ENCODE peak calls at places on chromosomes 4 and X, in eight cellular contexts. P is AML-193; X is astrocyte of the spinal cord; M is activated CD8-positive, alpha-beta T cell treated with anti-CD3 and anti-CD28 coated beads, Interleukin-2, amount 10 ng/mL, durations not matched to agents 7 days and 5 days; K is astrocyte; G is foreskin fibroblast; Q is NCI-H524; E is iris pigment epithelial cell. J is an unnamed sample.

GRCh38 chrX:10525381-10525780 is 95.0 kb downstream of the MID1 start:
- DNase-seq in P (no peak), X (no peak), M (no peak), K (no peak), G (no peak), Q (no peak), E (peak; percentile 39), J (no peak)

GRCh38 chr4:130511776-130512175 is 1415.8 kb downstream of the C4orf33 start:
- DNase-seq in P (no peak), X (no peak), M (no peak), K (no peak), G (no peak), Q (no peak), E (peak; percentile 13), J (peak; percentile 75)

GRCh38 chrX:141405486-141405877 is 163.2 kb upstream of the SPANXC start:
- DNase-seq in P (no peak), X (peak; percentile 61), M (no peak), K (peak; percentile 44), G (no peak), Q (no peak), E (peak; percentile 67), J (no peak)

GRCh38 chr4:17218801-17219200 is 293.1 kb downstream of the QDPR start:
- DNase-seq in P (no peak), X (no peak), M (no peak), K (no peak), G (no peak), Q (no peak), E (no peak), J (no peak)

GRCh38 chrX:154352012-154352401 is 22.4 kb downstream of the FLNA start:
- DNase-seq in P (no peak), X (no peak), M (no peak), K (no peak), G (no peak), Q (no peak), E (no peak), J (no peak)

GRCh38 chr4:16293205-16293860 is 67.1 kb upstream of the TAPT1 start:
- DNase-seq in P (no peak), X (no peak), M (no peak), K (no peak), G (no peak), Q (no peak), E (no peak), J (no peak)

GRCh38 chr4:150573534-150573933 is 8.4 kb upstream of the MAB21L2 start:
- DNase-seq in P (no peak), X (peak; percentile 71), M (no peak), K (peak; percentile 64), G (peak; percentile 18), Q (no peak), E (peak; percentile 58), J (no peak)

GRCh38 chrX:153828723-153829548 is 1.4 kb downstream of the PDZD4 start:
- DNase-seq in P (no peak), X (no peak), M (no peak), K (no peak), G (no peak), Q (no peak), E (no peak), J (peak; percentile 39)

GRCh38 chr4:38788327-38788726 is 5.5 kb upstream of the TLR10 start:
- DNase-seq in P (no peak), X (no peak), M (no peak), K (peak; percentile 60), G (no peak), Q (no peak), E (peak; percentile 21), J (no peak)

GRCh38 chr4:186724048-186724860 is 598 bp upstream of the FAT1 start:
- DNase-seq in P (no peak), X (peak; percentile 56), M (no peak), K (peak; percentile 48), G (peak; percentile 61), Q (no peak), E (peak; percentile 75), J (no peak)

GRCh38 chr4:123952530-123953274 is 556.1 kb downstream of the SPRY1 start:
- DNase-seq in P (no peak), X (peak; percentile 17), M (no peak), K (peak; percentile 60), G (peak; percentile 66), Q (no peak), E (peak; percentile 52), J (peak; percentile 4)

GRCh38 chr4:55670695-55671094 is 34.6 kb upstream of the NMU start:
- DNase-seq in P (no peak), X (no peak), M (no peak), K (no peak), G (no peak), Q (no peak), E (no peak), J (no peak)

GRCh38 chr4:42366959-42367358 is 30.3 kb upstream of the SHISA3 start:
- DNase-seq in P (no peak), X (no peak), M (no peak), K (no peak), G (no peak), Q (no peak), E (no peak), J (no peak)

GRCh38 chr4:144615182-144615581 is 30.8 kb upstream of the HHIP start:
- DNase-seq in P (no peak), X (peak; percentile 28), M (no peak), K (peak; percentile 43), G (peak; percentile 57), Q (no peak), E (peak; percentile 34), J (no peak)

GRCh38 chrX:19912-20571 is 261.1 kb upstream of the PLCXD1 start:
- DNase-seq in P (no peak), X (peak; percentile 1), M (no peak), K (no peak), G (peak; percentile 2), Q (no peak), E (peak; percentile 0), J (no peak)

GRCh38 chrX:13059269-13059668 is 14.8 kb upstream of the FAM9C start:
- DNase-seq in P (no peak), X (no peak), M (no peak), K (no peak), G (no peak), Q (no peak), E (no peak), J (no peak)

GRCh38 chr4:99945718-99946345 is 586 bp downstream of the DNAJB14 start:
- DNase-seq in P (peak; percentile 13), X (peak; percentile 43), M (no peak), K (peak; percentile 25), G (no peak), Q (no peak), E (peak; percentile 36), J (peak; percentile 50)

GRCh38 chr4:142687547-142688275 is 158.4 kb downstream of the INPP4B start:
- DNase-seq in P (no peak), X (no peak), M (no peak), K (no peak), G (no peak), Q (no peak), E (no peak), J (no peak)

GRCh38 chrX:148422531-148422930 is 77.9 kb upstream of the AFF2 start:
- DNase-seq in P (no peak), X (peak; percentile 30), M (no peak), K (peak; percentile 26), G (no peak), Q (peak; percentile 1), E (no peak), J (no peak)

GRCh38 chr4:176575141-176575731 is 217.5 kb downstream of the VEGFC start:
- DNase-seq in P (no peak), X (no peak), M (no peak), K (no peak), G (no peak), Q (no peak), E (no peak), J (no peak)

GRCh38 chr4:122309988-122310626 is 68.7 kb upstream of the ADAD1 start:
- DNase-seq in P (peak; percentile 22), X (peak; percentile 13), M (no peak), K (no peak), G (peak; percentile 3), Q (no peak), E (no peak), J (no peak)

GRCh38 chrX:107429090-107429489 is 20.4 kb upstream of the FRMPD3 start:
- DNase-seq in P (no peak), X (no peak), M (peak; percentile 34), K (no peak), G (no peak), Q (peak; percentile 39), E (peak; percentile 14), J (peak; percentile 64)

GRCh38 chrX:107273795-107274194 is 67.4 kb downstream of the DNAAF6 start:
- DNase-seq in P (no peak), X (no peak), M (no peak), K (no peak), G (no peak), Q (peak; percentile 48), E (no peak), J (peak; percentile 45)

GRCh38 chrX:100447563-100448397 is 37.7 kb upstream of the PCDH19 start:
- DNase-seq in P (peak; percentile 0), X (peak; percentile 29), M (peak; percentile 21), K (no peak), G (peak; percentile 0), Q (peak; percentile 6), E (peak; percentile 12), J (peak; percentile 57)

GRCh38 chr4:55524844-55525571 is 21.7 kb downstream of the CLOCK start:
- DNase-seq in P (no peak), X (peak; percentile 38), M (no peak), K (peak; percentile 27), G (no peak), Q (no peak), E (peak; percentile 36), J (no peak)

GRCh38 chr4:3096207-3096606 is 21.7 kb downstream of the HTT start:
- DNase-seq in P (no peak), X (no peak), M (no peak), K (no peak), G (no peak), Q (no peak), E (no peak), J (no peak)

J was measured in NCI-H82.